ENCODE peak calls at places on chromosome 14, in ten cellular contexts. N, F, U, O, B, I, Z, L, A and M are unnamed samples.

GRCh38 chr14:79659995-79660975 is 551.0 kb downstream of the DIO2 start:
- DNase-seq in N (no peak), F (no peak), U (no peak), O (no peak), B (no peak), I (peak), Z (no peak), L (no peak), A (no peak), M (no peak)

GRCh38 chr14:96965885-96966595 is 168.9 kb downstream of the VRK1 start:
- DNase-seq in N (no peak), F (no peak), U (no peak), O (no peak), B (no peak), I (no peak), Z (no peak), L (no peak), A (no peak), M (no peak)

GRCh38 chr14:42316746-42317145 is 710.1 kb downstream of the LRFN5 start:
- DNase-seq in N (no peak), F (no peak), U (no peak), O (no peak), B (no peak), I (peak), Z (no peak), L (no peak), A (no peak), M (no peak)

GRCh38 chr14:45128963-45129629 is 5.2 kb downstream of the FKBP3 start:
- DNase-seq in N (no peak), F (no peak), U (no peak), O (no peak), B (no peak), I (no peak), Z (no peak), L (no peak), A (no peak), M (no peak)

GRCh38 chr14:104820669-104821228 is 19.8 kb downstream of the ZBTB42 start:
- DNase-seq in N (no peak), F (peak), U (peak), O (no peak), B (peak), I (peak), Z (no peak), L (no peak), A (peak), M (no peak)

GRCh38 chr14:75434557-75435248 is 6.9 kb downstream of the JDP2 start:
- DNase-seq in N (no peak), F (no peak), U (no peak), O (no peak), B (no peak), I (no peak), Z (no peak), L (no peak), A (no peak), M (no peak)

GRCh38 chr14:61280092-61280525 is 1.0 kb downstream of the TMEM30B start:
- DNase-seq in N (no peak), F (no peak), U (peak), O (peak), B (no peak), I (no peak), Z (no peak), L (no peak), A (no peak), M (peak)

GRCh38 chr14:56949828-56950227 is 139.5 kb upstream of the OTX2 start:
- DNase-seq in N (no peak), F (peak), U (no peak), O (no peak), B (no peak), I (no peak), Z (no peak), L (no peak), A (no peak), M (no peak)

GRCh38 chr14:93705513-93706156 is 82.7 kb downstream of the PRIMA1 start:
- DNase-seq in N (no peak), F (no peak), U (no peak), O (no peak), B (no peak), I (no peak), Z (no peak), L (no peak), A (no peak), M (no peak)

GRCh38 chr14:56294125-56294524 is 175.9 kb downstream of the PELI2 start:
- DNase-seq in N (no peak), F (no peak), U (no peak), O (no peak), B (no peak), I (peak), Z (no peak), L (no peak), A (no peak), M (peak)

GRCh38 chr14:24155100-24155499 is 6.0 kb upstream of the IRF9 start:
- DNase-seq in N (no peak), F (no peak), U (no peak), O (no peak), B (no peak), I (no peak), Z (no peak), L (no peak), A (no peak), M (no peak)

GRCh38 chr14:64684091-64684490 is 20.1 kb upstream of the PLEKHG3 start:
- DNase-seq in N (no peak), F (no peak), U (no peak), O (no peak), B (no peak), I (peak), Z (no peak), L (no peak), A (peak), M (no peak)

GRCh38 chr14:89256273-89256672 is 160.8 kb downstream of the FOXN3 start:
- DNase-seq in N (no peak), F (no peak), U (no peak), O (no peak), B (no peak), I (no peak), Z (no peak), L (no peak), A (no peak), M (no peak)

GRCh38 chr14:65062096-65063075 is 39.9 kb downstream of the MAX start:
- DNase-seq in N (no peak), F (no peak), U (no peak), O (no peak), B (no peak), I (no peak), Z (no peak), L (no peak), A (no peak), M (no peak)

GRCh38 chr14:27613102-27613501 is 1015.3 kb upstream of the NOVA1 start:
- DNase-seq in N (no peak), F (no peak), U (no peak), O (no peak), B (no peak), I (no peak), Z (no peak), L (no peak), A (no peak), M (no peak)

GRCh38 chr14:22556990-22557623 is 31.9 kb downstream of the DAD1 start:
- DNase-seq in N (peak), F (peak), U (peak), O (peak), B (peak), I (peak), Z (peak), L (peak), A (peak), M (peak)

GRCh38 chr14:21520718-21521117 is 5.4 kb downstream of the SALL2 start:
- DNase-seq in N (no peak), F (no peak), U (no peak), O (no peak), B (no peak), I (no peak), Z (no peak), L (no peak), A (no peak), M (no peak)

GRCh38 chr14:76152333-76152681 is 585 bp downstream of the GPATCH2L start:
- DNase-seq in N (peak), F (peak), U (peak), O (peak), B (peak), I (peak), Z (peak), L (peak), A (peak), M (peak)

GRCh38 chr14:62015945-62016344 is 253.7 kb downstream of the SNAPC1 start:
- DNase-seq in N (no peak), F (no peak), U (no peak), O (no peak), B (no peak), I (peak), Z (no peak), L (no peak), A (peak), M (no peak)

GRCh38 chr14:34275038-34275437 is 187.0 kb downstream of the SPTSSA start:
- DNase-seq in N (no peak), F (no peak), U (no peak), O (no peak), B (no peak), I (no peak), Z (no peak), L (no peak), A (no peak), M (no peak)

GRCh38 chr14:20195911-20196310 is 5.2 kb downstream of the OR11G2 start:
- DNase-seq in N (no peak), F (no peak), U (no peak), O (no peak), B (no peak), I (no peak), Z (no peak), L (no peak), A (no peak), M (no peak)

GRCh38 chr14:68506021-68506644 is 286.7 kb downstream of the ZFP36L1 start:
- DNase-seq in N (no peak), F (peak), U (no peak), O (no peak), B (no peak), I (no peak), Z (no peak), L (no peak), A (peak), M (no peak)

GRCh38 chr14:56782701-56783100 is 27.6 kb downstream of the OTX2 start:
- DNase-seq in N (no peak), F (no peak), U (no peak), O (no peak), B (no peak), I (no peak), Z (no peak), L (no peak), A (no peak), M (no peak)

GRCh38 chr14:37550511-37550910 is 44.5 kb downstream of the FOXA1 start:
- DNase-seq in N (no peak), F (no peak), U (no peak), O (no peak), B (no peak), I (no peak), Z (no peak), L (peak), A (peak), M (no peak)

GRCh38 chr14:23520899-23521521 is 30.6 kb downstream of the ZFHX2 start:
- DNase-seq in N (no peak), F (no peak), U (no peak), O (no peak), B (no peak), I (no peak), Z (no peak), L (no peak), A (no peak), M (no peak)

GRCh38 chr14:103109789-103110415 is 13.4 kb upstream of the TNFAIP2 start:
- DNase-seq in N (no peak), F (peak), U (no peak), O (no peak), B (no peak), I (no peak), Z (no peak), L (peak), A (peak), M (no peak)